ENCODE peak calls at places on chromosomes 2 and 18, in four cellular contexts. L is SK-N-SH, C is A549, G is IMR-90. X is an unnamed sample.

GRCh38 chr18:28045176-28045810 is 131.6 kb downstream of the CDH2 start:
- DNase-seq in C (no peak), G (peak; percentile 86), L (no peak), X (no peak)

GRCh38 chr2:25514043-25514627 is 159.2 kb downstream of the DTNB start:
- DNase-seq in G (no peak), L (no peak), C (no peak), X (no peak)

GRCh38 chr2:107202962-107203591 is 317.1 kb upstream of the ST6GAL2 start:
- DNase-seq in G (no peak), C (no peak), L (no peak), X (no peak)

GRCh38 chr2:64453710-64454315 is at the start of gene LGALSL:
- DNase-seq in C (peak; percentile 76), G (peak; percentile 24), L (peak; percentile 94), X (peak; percentile 49)

GRCh38 chr2:71697106-71698010 is 244.0 kb downstream of the DYSF start:
- DNase-seq in L (no peak), C (no peak), G (no peak), X (no peak)

GRCh38 chr2:46876741-46877384 is 38.7 kb downstream of the MCFD2 start:
- DNase-seq in C (peak; percentile 82), L (peak; percentile 73), G (peak; percentile 88), X (peak; percentile 83)

GRCh38 chr2:239195318-239195871 is 205.4 kb downstream of the HDAC4 start:
- DNase-seq in L (no peak), G (no peak), C (no peak), X (no peak)

GRCh38 chr2:176129013-176129796 is at the start of gene HOXD8:
- DNase-seq in L (peak; percentile 88), C (peak; percentile 38), G (peak; percentile 9), X (peak; percentile 59)

GRCh38 chr2:100924520-100925451 is 77.3 kb upstream of the RPL31 start:
- DNase-seq in L (no peak), G (peak; percentile 85), C (no peak), X (no peak)

GRCh38 chr2:30652271-30652910 is 154.9 kb downstream of the CAPN13 start:
- DNase-seq in L (no peak), G (peak; percentile 47), C (no peak), X (no peak)

GRCh38 chr2:217848351-217848957 is 154.3 kb downstream of the TNS1 start:
- DNase-seq in C (no peak), L (no peak), G (no peak), X (no peak)

GRCh38 chr2:127179756-127180155 is 40.3 kb downstream of the CYP27C1 start:
- DNase-seq in G (no peak), L (no peak), C (no peak), X (no peak)

GRCh38 chr18:32355896-32356295 is 114.8 kb downstream of the GAREM1 start:
- DNase-seq in C (no peak), G (peak; percentile 87), L (no peak), X (no peak)

GRCh38 chr18:10912790-10913560 is 236.4 kb downstream of the PIEZO2 start:
- DNase-seq in C (no peak), G (peak; percentile 79), L (no peak), X (no peak)

GRCh38 chr18:14767474-14767873 is 19.5 kb downstream of the ANKRD30B start:
- DNase-seq in C (no peak), G (no peak), L (no peak), X (no peak)

GRCh38 chr2:46653539-46653938 is 174.2 kb downstream of the TMEM247 start:
- DNase-seq in L (no peak), C (no peak), G (peak; percentile 71), X (no peak)

GRCh38 chr18:51021226-51021965 is 8.6 kb upstream of the SMAD4 start:
- DNase-seq in L (no peak), G (no peak), C (no peak), X (no peak)

GRCh38 chr2:109218792-109219126 is 89.8 kb downstream of the SH3RF3 start:
- DNase-seq in L (no peak), G (no peak), C (no peak), X (no peak)

GRCh38 chr2:160324161-160324768 is 124.2 kb upstream of the ITGB6 start:
- DNase-seq in G (peak; percentile 70), C (peak; percentile 15), L (peak; percentile 39), X (peak; percentile 26)

DNA sequence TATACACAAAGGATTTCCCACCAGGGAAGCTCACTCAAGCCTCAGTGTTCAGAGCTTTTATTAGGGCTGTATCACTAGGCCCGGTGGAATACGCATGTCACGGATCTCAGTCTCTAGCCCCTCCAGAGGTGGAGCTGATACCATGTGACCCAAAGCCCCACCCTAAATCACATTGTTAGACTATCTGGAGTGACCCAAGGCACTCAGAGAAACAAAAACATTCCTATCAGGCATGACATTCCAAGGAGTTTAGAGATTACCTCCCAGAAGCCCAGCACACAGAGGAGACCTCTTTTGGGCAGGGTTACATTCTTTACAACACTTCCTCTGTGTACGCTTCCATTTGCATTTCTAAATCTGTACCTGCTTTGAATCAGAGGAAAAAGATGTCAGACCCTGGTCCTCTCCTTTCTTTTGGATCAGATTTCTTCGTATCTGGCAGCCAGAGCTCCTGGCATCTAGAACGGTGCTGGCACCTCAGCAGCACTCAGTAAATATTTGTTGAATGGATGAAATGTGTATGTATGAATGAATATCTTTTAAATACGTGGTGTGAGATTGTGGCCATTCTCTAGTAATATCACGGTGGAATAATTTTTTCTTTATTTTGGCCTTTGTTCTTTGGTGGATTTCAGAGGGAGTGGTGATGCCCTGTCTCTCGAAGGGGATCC is 37.7 kb upstream of the SMAD2 start:
- DNase-seq in G (no peak), L (no peak), C (peak; percentile 28), X (no peak)
- TF ChIP-seq RAD21 in G (no peak), L (no peak), C (no peak), X (no peak)

DNA sequence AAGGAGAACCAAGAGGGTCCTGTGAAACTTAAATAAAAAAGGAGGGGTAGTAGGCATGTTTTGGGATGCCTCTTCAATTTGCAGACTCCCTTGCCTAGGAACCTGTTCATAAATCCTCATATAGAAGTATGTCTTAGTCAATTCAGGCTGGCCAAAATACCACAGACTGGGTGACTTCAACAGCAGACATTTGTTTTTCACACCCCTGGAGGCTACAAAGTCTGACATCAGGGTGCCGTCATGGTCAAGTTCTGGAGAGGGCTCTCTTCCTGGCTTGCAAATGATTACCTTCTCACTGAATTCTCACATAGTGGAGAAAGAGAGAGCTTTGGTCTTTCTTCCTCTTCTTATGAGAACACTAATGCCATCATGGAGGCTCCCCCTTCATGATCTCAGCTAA is 4.1 kb upstream of the TCF4 start:
- DNase-seq in G (no peak), L (no peak), C (no peak), X (no peak)
- TF ChIP-seq RAD21 in G (no peak), L (no peak), C (no peak), X (no peak)

DNA sequence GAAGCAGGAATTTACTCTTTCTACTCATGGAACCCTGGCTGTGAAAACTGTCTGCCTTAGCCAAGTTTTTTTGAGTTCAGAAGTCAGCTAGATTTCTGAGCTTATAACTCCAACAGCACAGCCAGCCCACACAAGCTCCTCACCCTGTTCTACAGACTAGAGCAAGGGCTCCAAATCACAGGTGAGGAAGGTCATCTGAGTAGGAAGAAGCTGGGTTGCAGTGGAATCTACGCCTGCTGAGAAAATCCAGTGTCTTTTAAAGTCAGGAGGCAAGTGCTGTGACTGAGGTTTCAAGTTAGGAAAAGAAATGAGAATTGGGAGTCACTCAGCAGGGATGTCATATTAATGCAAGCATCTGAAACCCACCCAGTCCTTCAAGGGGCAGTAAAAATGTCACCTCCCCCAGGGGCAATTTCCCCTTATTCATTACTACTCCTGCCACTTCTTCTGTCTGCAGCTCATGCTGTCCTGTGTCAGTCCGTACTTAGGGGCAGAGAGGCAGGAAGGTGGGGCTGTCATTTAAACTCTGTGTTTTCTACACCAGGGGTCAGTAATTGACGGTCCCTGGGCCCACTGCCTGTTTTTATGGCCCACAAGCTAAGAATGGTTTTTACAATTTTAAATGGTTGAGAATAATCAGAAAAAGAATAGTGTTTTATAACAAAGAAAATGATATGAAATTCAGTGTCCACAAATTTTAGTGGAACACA is 551.1 kb downstream of the BCL11A start:
- DNase-seq in C (no peak), L (no peak), G (no peak), X (no peak)
- TF ChIP-seq RAD21 in C (no peak), L (no peak), G (no peak), X (no peak)

GRCh38 chr2:45588158-45588829 is 22.8 kb downstream of the SRBD1 start:
- DNase-seq in C (no peak), L (no peak), G (no peak), X (no peak)

GRCh38 chr2:45583989-45584388 is 27.1 kb downstream of the SRBD1 start:
- DNase-seq in C (no peak), L (no peak), G (no peak), X (no peak)

GRCh38 chr2:45586600-45586999 is 24.5 kb downstream of the SRBD1 start:
- DNase-seq in C (no peak), L (no peak), G (no peak), X (no peak)

GRCh38 chr2:45582522-45582921 is 28.5 kb downstream of the SRBD1 start:
- DNase-seq in L (no peak), G (no peak), C (no peak), X (no peak)

GRCh38 chr2:45585267-45585861 is 25.7 kb downstream of the SRBD1 start:
- DNase-seq in C (peak; percentile 43), G (peak; percentile 63), L (peak; percentile 41), X (peak; percentile 26)
- TF ChIP-seq RAD21 in C (peak; percentile 64), G (peak; percentile 57), L (peak; percentile 66), X (peak; percentile 52)

GRCh38 chr2:164896634-164897033 is 55.0 kb upstream of the COBLL1 start:
- DNase-seq in C (peak; percentile 25), G (peak; percentile 82), L (no peak), X (peak; percentile 24)
- TF ChIP-seq RAD21 in C (no peak), G (no peak), L (no peak), X (no peak)

GRCh38 chr18:644395-645004 is 13.0 kb upstream of the TYMS start:
- DNase-seq in C (no peak), L (no peak), G (no peak), X (no peak)
- TF ChIP-seq RAD21 in C (no peak), L (no peak), G (no peak), X (no peak)

GRCh38 chr2:172864182-172864581 is 128.5 kb downstream of the RAPGEF4 start:
- DNase-seq in L (no peak), G (peak; percentile 51), C (no peak), X (peak; percentile 8)
- TF ChIP-seq RAD21 in L (peak; percentile 79), G (peak; percentile 76), C (peak; percentile 75), X (peak; percentile 61)

DNA sequence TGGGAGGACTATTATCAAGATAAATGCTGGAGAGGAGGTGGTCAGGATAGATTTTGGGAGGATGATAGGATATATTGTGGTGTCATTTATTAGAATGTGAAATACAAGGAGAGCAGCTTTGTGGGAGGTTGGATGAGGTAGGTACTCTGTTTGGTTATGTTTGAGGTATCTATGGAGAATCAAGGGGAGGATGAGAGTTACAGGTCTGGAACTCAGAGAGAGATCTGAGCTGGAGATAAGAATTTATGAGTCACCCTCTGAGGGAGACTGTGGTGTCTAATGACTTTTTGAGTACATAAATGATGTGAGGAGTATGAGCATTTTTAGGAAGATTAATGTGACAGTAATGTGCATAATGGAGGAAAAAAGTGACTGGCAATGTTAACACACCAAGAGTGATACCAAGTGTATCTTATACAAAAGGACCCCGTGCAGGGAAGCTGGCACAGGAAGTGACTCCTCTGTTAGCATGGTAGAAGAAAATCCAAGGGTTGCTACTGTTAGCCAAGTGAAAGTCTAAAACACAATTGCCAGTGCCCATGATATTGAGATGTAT is 48.2 kb downstream of the CRIM1 start:
- DNase-seq in G (peak; percentile 84), C (peak; percentile 69), L (no peak), X (peak; percentile 86)
- TF ChIP-seq RAD21 in G (no peak), C (peak; percentile 57), L (no peak), X (no peak)